ENCODE peak calls at places on chromosomes 5 and 9, in eight cellular contexts. M, O, Y, K, C, U, T and I are unnamed samples.

GRCh38 chr9:71692337-71692736 is 76.0 kb downstream of the CEMIP2 start:
- DNase-seq in C (no peak), U (no peak), M (no peak), T (peak; percentile 39), O (no peak), K (no peak), Y (no peak), I (no peak)

GRCh38 chr5:58357121-58357520 is 102.8 kb downstream of the PLK2 start:
- DNase-seq in C (no peak), K (no peak), M (peak; percentile 25), Y (no peak), T (no peak), U (no peak), O (no peak), I (no peak)

GRCh38 chr5:51518607-51519006 is 135.4 kb downstream of the ISL1 start:
- DNase-seq in U (no peak), O (no peak), C (no peak), Y (no peak), T (no peak), M (no peak), K (no peak), I (no peak)

GRCh38 chr5:119168401-119168800 is 97.5 kb downstream of the DMXL1 start:
- DNase-seq in O (no peak), M (no peak), K (no peak), C (no peak), Y (no peak), T (peak; percentile 36), U (no peak), I (no peak)

GRCh38 chr9:99030610-99031009 is 74.3 kb upstream of the TGFBR1 start:
- DNase-seq in T (no peak), C (no peak), K (no peak), Y (no peak), U (peak; percentile 19), O (no peak), M (no peak), I (no peak)

GRCh38 chr5:1363160-1363559 is 18.3 kb upstream of the CLPTM1L start:
- DNase-seq in M (no peak), T (no peak), C (no peak), U (no peak), Y (no peak), K (no peak), O (no peak), I (no peak)

GRCh38 chr5:15719784-15720183 is 219.8 kb downstream of the FBXL7 start:
- DNase-seq in Y (no peak), U (no peak), O (no peak), T (no peak), C (no peak), K (no peak), M (no peak), I (no peak)

GRCh38 chr9:40935336-40935735 is 193.1 kb downstream of the FOXD4L6 start:
- DNase-seq in O (no peak), M (no peak), K (no peak), U (no peak), C (no peak), T (no peak), Y (no peak), I (no peak)

GRCh38 chr9:75891277-75892167 is 1.0 kb downstream of the PCSK5 start:
- DNase-seq in M (peak; percentile 29), K (peak; percentile 37), T (peak; percentile 12), Y (peak; percentile 67), O (no peak), C (no peak), U (no peak), I (peak; percentile 83)

GRCh38 chr9:98742325-98743280 is 33.9 kb upstream of the GABBR2 start:
- DNase-seq in U (no peak), K (no peak), Y (no peak), O (no peak), T (no peak), M (peak; percentile 56), C (no peak), I (no peak)

GRCh38 chr9:103798620-103799019 is 295.5 kb upstream of the SMC2 start:
- DNase-seq in U (peak; percentile 89), C (no peak), K (no peak), O (no peak), Y (no peak), T (no peak), M (no peak), I (no peak)

GRCh38 chr9:107650321-107650720 is 160.8 kb upstream of the KLF4 start:
- DNase-seq in C (no peak), Y (no peak), K (no peak), U (no peak), O (no peak), T (no peak), M (peak; percentile 54), I (no peak)

GRCh38 chr5:36035696-36036095 is 31.0 kb downstream of the UGT3A2 start:
- DNase-seq in K (no peak), U (no peak), C (no peak), M (no peak), O (no peak), Y (no peak), T (no peak), I (no peak)

GRCh38 chr5:5979761-5980570 is 398.4 kb downstream of the MED10 start:
- DNase-seq in C (no peak), T (no peak), M (no peak), U (no peak), O (no peak), Y (no peak), K (no peak), I (no peak)

GRCh38 chr9:98215821-98216220 is 23.4 kb upstream of the CORO2A start:
- DNase-seq in T (no peak), U (peak; percentile 45), Y (no peak), M (peak; percentile 58), C (no peak), K (no peak), O (peak; percentile 3), I (no peak)

GRCh38 chr5:57063773-57064172 is 110.1 kb upstream of the GPBP1 start:
- DNase-seq in O (no peak), T (no peak), U (no peak), Y (no peak), C (no peak), M (no peak), K (no peak), I (no peak)

GRCh38 chr5:88544131-88544530 is 275.5 kb upstream of the TMEM161B start:
- DNase-seq in M (no peak), C (no peak), Y (no peak), K (no peak), O (no peak), T (no peak), U (no peak), I (no peak)

GRCh38 chr5:10601246-10602030 is 37.6 kb downstream of the ANKRD33B start:
- DNase-seq in C (no peak), T (peak; percentile 89), O (no peak), Y (peak; percentile 78), M (peak; percentile 79), U (peak; percentile 79), K (no peak), I (peak; percentile 91)

GRCh38 chr5:78326930-78327329 is 32.4 kb upstream of the AP3B1 start:
- DNase-seq in C (no peak), Y (no peak), O (no peak), M (no peak), K (no peak), T (no peak), U (no peak), I (no peak)

GRCh38 chr5:178198706-178199105 is 5.6 kb upstream of the HNRNPAB start:
- DNase-seq in M (no peak), K (no peak), O (no peak), Y (no peak), U (no peak), C (no peak), T (no peak), I (no peak)

GRCh38 chr9:13948037-13948436 is 365.9 kb downstream of the NFIB start:
- DNase-seq in T (no peak), M (no peak), O (no peak), U (no peak), K (no peak), C (no peak), Y (no peak), I (no peak)

GRCh38 chr9:36166150-36166927 is 2.8 kb upstream of the CCIN start:
- DNase-seq in T (peak; percentile 87), M (peak; percentile 94), K (peak; percentile 86), C (peak; percentile 65), O (peak; percentile 72), Y (peak; percentile 93), U (peak; percentile 91), I (peak; percentile 96)

GRCh38 chr5:82156876-82157275 is 121.3 kb downstream of the RPS23 start:
- DNase-seq in O (no peak), M (no peak), K (no peak), C (no peak), T (peak; percentile 83), U (no peak), Y (no peak), I (no peak)

GRCh38 chr9:107316795-107317661 is 33.9 kb downstream of the RAD23B start:
- DNase-seq in K (no peak), T (no peak), O (no peak), Y (no peak), M (no peak), C (no peak), U (no peak), I (no peak)

GRCh38 chr9:34589656-34590375 is at the start of gene CNTFR:
- DNase-seq in Y (peak; percentile 59), M (peak; percentile 43), C (no peak), O (no peak), U (no peak), T (peak; percentile 58), K (no peak), I (peak; percentile 84)